ENCODE peak calls at places on chromosomes 12 and 14, in five cellular contexts. Y is GM12892, H is breast epithelium, W is right lobe of liver, Z is uterus. S is an unnamed sample.

GRCh38 chr14:47186491-47186890 is 488.9 kb downstream of the MDGA2 start:
- DNase-seq in H (no peak), Y (no peak), W (no peak), Z (no peak), S (no peak)

GRCh38 chr14:50836515-50836914 is 5.6 kb upstream of the NIN start:
- DNase-seq in W (no peak), Z (no peak), H (no peak), Y (no peak), S (no peak)

GRCh38 chr14:51398898-51399297 is 158.9 kb downstream of the TMX1 start:
- DNase-seq in Y (no peak), W (no peak), H (no peak), Z (no peak), S (peak)

GRCh38 chr12:116532986-116533342 is 26.2 kb upstream of the MAP1LC3B2 start:
- DNase-seq in Z (no peak), H (no peak), Y (no peak), W (no peak), S (no peak)

GRCh38 chr12:109523071-109523470 is 45.6 kb downstream of the UBE3B start:
- DNase-seq in W (no peak), H (no peak), Y (no peak), Z (no peak), S (no peak)

GRCh38 chr12:131134523-131135310 is 181.0 kb downstream of the ADGRD1 start:
- DNase-seq in W (no peak), Z (no peak), Y (no peak), H (no peak), S (no peak)

GRCh38 chr12:4355843-4356327 is 23.6 kb downstream of the FGF23 start:
- DNase-seq in H (no peak), Y (no peak), Z (no peak), W (no peak), S (peak)

GRCh38 chr12:109910969-109911348 is 10.9 kb downstream of the TCHP start:
- DNase-seq in H (no peak), W (peak), Y (no peak), Z (no peak), S (peak)

GRCh38 chr12:39405580-39405979 is 37.3 kb downstream of the KIF21A start:
- DNase-seq in Z (no peak), H (no peak), Y (no peak), W (no peak), S (no peak)

GRCh38 chr14:104075530-104076151 is 9.9 kb upstream of the ASPG start:
- DNase-seq in Y (no peak), Z (no peak), W (no peak), H (no peak), S (no peak)

GRCh38 chr12:98469108-98469507 is 46.3 kb upstream of the TMPO start:
- DNase-seq in Y (no peak), Z (no peak), H (no peak), W (no peak), S (no peak)

GRCh38 chr12:90854136-90854689 is 100.8 kb downstream of the CCER1 start:
- DNase-seq in Z (peak), Y (no peak), H (no peak), W (no peak), S (peak)

GRCh38 chr14:22977684-22978486 is 4.5 kb downstream of the AJUBA start:
- DNase-seq in Y (no peak), Z (peak), W (peak), H (peak), S (peak)

GRCh38 chr12:96473394-96474093 is 15.8 kb upstream of the CFAP54 start:
- DNase-seq in W (no peak), H (no peak), Y (no peak), Z (no peak), S (no peak)

GRCh38 chr12:91181053-91181452 is 1.6 kb downstream of the DCN start:
- DNase-seq in W (no peak), Y (no peak), Z (no peak), H (no peak), S (no peak)

GRCh38 chr12:6225630-6226001 is 25.4 kb downstream of the CD9 start:
- DNase-seq in W (no peak), Z (no peak), Y (no peak), H (no peak), S (no peak)
- TF ChIP-seq POLR2A in W (no peak), Z (no peak), Y (no peak), H (no peak), S (no peak)

GRCh38 chr14:94173885-94174621 is at the start of gene PPP4R4:
- DNase-seq in W (peak), Z (peak), H (peak), Y (peak), S (peak)
- TF ChIP-seq POLR2A in W (peak), Z (no peak), H (no peak), Y (no peak), S (no peak)

DNA sequence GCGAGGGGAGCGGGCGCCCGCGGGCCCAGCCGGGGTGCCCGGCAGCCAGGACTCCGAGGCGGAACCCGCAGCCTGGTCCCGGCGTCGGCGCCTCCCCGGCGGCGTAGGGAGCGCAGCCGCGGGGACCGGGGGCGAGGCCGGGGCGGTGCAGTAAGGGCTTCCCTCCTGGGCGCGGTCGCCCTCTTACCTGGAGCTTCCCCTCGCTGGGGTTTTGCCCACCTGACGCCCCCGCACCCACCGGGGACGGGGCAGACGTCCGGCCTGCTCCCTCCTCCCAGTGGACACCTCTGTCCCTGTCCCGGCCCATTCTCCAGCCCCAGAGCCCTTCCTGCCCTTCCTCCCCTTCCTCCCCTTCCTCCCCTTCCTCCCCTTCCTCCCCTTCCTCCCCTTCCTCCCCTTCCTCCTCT is 413 bp upstream of the TUBA1C start:
- DNase-seq in W (no peak), Y (peak), H (no peak), Z (no peak), S (no peak)
- TF ChIP-seq POLR2A in W (no peak), Y (no peak), H (no peak), Z (no peak), S (peak)

GRCh38 chr12:123396954-123397353 is 13.0 kb downstream of the KMT5A start:
- DNase-seq in Z (no peak), H (no peak), Y (no peak), W (no peak), S (no peak)

GRCh38 chr12:123398177-123398916 is 14.4 kb downstream of the KMT5A start:
- DNase-seq in Y (no peak), H (no peak), W (peak), Z (peak), S (no peak)

GRCh38 chr12:123397400-123397799 is 13.5 kb downstream of the KMT5A start:
- DNase-seq in W (no peak), H (no peak), Y (no peak), Z (no peak), S (no peak)

GRCh38 chr12:123396543-123396942 is 12.6 kb downstream of the KMT5A start:
- DNase-seq in H (no peak), Y (no peak), Z (no peak), W (no peak), S (no peak)

GRCh38 chr12:123398918-123399617 is 15.1 kb downstream of the KMT5A start:
- DNase-seq in Y (no peak), W (no peak), Z (peak), H (no peak), S (no peak)
- TF ChIP-seq POLR2A in Y (no peak), W (no peak), Z (no peak), H (no peak), S (no peak)

GRCh38 chr12:6058481-6059161 is 65.8 kb downstream of the VWF start:
- DNase-seq in Z (no peak), Y (no peak), W (peak), H (no peak), S (no peak)
- TF ChIP-seq POLR2A in Z (no peak), Y (no peak), W (no peak), H (no peak), S (no peak)

DNA sequence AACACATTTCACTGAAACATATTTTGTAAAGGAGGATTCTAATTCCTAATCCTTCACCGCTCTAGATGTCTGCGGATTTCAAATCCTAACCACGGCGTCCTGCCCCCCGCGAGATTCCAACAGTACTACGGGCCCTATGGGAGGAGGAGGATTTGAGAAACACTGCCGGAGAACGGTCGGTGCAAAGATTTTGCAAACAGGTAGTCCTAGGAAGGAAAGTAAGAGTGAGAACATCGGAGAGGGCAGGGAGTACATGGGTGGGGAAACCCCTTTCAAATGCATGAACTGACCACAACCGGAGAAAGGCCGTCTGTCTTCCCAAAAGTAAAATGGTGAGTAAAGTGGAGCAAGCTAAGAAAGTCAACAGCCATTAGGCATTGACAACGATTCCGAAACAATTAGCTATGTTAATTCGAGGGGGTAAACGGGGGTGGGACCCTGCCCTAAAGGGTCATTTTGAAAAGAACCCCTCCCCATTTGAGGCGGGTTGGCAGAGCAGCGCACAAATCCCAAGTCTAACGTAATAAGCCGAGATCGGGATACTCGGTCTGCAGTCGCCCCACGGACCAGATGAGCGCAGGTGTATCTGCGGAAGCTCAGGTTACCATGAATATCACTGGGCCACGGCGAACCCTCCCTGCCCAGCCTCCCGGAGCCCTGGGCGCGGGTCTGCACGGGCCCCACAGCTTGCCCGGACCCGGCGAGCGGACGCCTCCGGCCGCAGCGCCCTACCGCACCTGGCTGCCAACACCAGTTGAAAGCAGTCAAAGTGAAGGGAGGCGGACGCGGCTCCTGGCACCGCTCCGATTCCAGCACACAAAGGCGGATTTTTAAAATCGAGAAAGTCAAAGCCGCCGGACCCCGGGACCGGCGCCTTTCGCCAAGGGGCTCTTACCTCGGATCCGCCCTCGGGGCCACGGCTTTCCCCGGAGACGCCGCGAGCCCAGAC is 648 bp downstream of the EPS8 start:
- DNase-seq in Y (no peak), W (peak), Z (peak), H (peak), S (peak)
- TF ChIP-seq POLR2A in Y (no peak), W (no peak), Z (no peak), H (no peak), S (no peak)

DNA sequence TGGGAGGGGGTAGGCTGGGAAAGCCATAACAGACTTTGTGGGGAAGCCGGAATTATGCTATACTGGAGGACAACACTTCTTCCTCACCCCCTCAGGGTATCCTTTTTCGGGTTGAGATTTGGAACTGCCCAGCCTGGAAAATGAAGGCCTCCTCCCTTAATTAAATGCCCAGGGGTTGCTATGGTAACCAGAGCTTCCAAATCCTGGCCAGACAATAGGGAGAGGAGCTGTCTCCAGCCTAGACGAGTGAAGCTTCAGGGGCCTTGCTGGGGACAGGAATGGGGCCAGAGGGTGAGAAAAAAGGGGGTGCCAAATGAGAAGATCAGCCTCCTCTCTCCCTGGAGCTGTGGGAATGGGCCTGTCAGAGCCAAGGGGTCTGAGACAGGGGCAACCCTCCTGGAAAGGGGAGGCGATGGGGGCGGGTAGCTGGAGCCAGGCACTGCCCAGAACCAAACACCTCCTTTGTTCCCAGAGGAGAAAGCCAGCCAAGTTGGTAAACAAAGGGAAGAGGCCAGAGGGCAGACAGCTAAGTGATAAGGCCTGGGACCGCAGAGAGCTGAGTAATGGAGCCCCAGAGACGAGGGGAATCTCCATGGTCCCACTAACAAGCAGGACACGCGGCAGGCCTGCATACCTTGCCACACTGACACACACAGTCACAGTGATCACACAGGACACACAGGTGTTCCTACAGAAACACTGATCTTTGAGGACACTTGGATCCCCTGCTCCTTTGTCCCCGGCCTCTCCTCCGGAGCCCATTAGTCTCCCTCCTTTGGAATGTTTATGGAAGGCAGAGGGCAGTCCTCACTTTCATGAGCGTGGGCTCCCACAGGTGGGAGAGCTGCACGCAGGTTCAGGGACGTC is 17.9 kb upstream of the RND1 start:
- DNase-seq in H (no peak), Z (no peak), Y (no peak), W (peak), S (no peak)
- TF ChIP-seq POLR2A in H (no peak), Z (no peak), Y (no peak), W (no peak), S (no peak)

DNA sequence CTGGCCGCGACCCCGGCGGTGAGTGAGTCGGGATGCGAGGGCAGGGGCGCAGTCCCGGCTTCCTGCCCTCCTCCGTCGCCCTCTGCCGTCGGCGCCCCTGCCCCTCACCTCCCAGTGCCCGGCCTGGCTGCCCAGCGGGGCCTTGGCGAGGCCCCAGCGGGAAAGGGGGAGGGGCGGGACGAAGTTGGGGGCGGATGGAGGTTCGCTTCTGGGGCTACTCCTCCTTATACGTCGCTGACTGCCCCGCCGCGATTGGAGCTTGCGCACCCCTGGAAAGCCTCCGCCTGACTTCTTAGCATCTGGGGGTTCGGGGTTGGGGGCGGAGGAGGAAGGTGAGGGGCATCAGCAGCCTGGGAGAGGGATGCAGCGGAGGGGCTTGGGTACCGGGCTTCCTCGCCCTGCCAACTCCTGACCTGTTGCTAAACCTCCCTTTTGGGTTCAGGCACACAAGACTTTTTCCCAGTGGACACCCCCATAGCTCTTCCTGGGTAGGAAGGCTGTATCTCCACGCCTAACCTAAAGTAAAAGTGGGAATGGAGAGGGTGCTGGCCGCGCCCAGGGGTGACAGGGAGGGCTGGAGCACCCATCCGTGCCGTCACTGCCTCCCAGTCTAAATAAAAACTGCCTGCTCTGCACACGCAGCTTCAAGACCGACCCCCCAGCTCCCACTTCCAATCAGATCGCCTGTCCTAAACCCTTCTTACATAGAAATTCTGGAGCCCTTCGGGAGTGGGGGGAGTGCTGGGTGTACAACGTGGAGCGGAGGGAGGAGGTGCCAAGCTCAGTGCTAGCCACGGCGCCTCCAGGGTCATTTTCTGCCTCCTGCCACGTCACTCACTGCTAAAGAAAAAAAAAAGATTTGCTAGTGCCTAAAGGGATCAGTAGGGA is 585 bp downstream of the TMEM263 start:
- DNase-seq in Z (peak), H (peak), W (peak), Y (peak), S (peak)
- TF ChIP-seq POLR2A in Z (no peak), H (peak), W (peak), Y (no peak), S (peak)

DNA sequence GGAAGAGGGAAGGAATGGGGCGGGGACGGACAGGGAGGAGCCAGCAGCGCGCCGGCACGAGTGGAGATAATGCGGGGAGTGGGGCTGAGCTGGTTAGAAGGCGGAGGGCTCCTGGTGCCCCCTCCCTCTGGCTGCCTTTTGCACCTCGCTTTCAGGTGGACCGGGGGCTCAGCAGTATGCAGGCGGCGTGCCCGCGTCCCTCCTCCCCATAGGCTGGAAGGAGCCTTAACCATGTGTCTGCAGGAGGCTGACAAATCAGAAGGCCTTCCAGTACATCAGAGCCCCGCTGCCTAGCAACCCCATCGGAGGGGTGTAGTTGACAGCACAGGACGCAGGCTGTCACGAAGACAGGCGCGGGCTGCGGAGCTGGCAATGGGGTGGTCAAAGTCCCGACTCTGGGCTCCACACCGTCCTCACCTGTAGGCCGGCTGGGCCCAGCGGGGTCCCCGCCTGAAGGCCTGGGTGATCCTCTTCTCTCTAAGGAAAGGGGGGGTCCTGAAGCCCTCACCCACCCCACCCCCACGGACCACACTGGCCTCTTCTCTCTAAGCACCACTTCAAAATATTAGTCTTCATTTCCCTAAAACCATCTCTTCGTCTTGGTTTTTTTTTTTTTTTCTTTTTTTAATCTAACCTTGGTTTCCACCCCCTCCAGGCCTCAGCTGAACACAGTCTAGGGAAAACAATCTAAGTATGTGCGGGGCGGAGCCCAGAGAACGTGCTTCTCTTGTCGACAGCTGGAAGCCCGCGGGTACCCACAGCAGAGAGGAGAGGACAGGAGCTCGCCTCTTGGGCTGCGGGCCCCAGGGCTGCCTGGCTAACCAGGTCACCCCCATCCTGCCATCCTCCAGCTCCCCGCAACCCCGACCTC is 44.5 kb downstream of the KDM2B start:
- DNase-seq in H (peak), W (peak), Y (peak), Z (peak), S (peak)
- TF ChIP-seq POLR2A in H (no peak), W (no peak), Y (no peak), Z (no peak), S (no peak)

S was measured in H54.